ENCODE peak calls at places on chromosome 21, in four cellular contexts. H is vagina; F is CD8-positive, alpha-beta T cell; R is fibroblast of lung. G is an unnamed sample. For H3K27me3, the result is how much of the 10 kb centered on the place peaks cover.

GRCh38 chr21:31656199-31657095 is 3.0 kb upstream of the SOD1 start:
- DNase-seq in H (no peak), F (no peak), R (peak), G (no peak)

GRCh38 chr21:38927776-38928175 is 122.0 kb downstream of the ETS2 start:
- DNase-seq in H (no peak), F (no peak), R (no peak), G (no peak)

GRCh38 chr21:24693779-24694178 is 913.5 kb downstream of the MRPL39 start:
- DNase-seq in H (no peak), F (no peak), R (no peak), G (no peak)

GRCh38 chr21:16084776-16085364 is 355.1 kb downstream of the USP25 start:
- DNase-seq in H (no peak), F (no peak), R (peak), G (peak)

GRCh38 chr21:16588433-16588860 is 858.7 kb downstream of the USP25 start:
- DNase-seq in H (no peak), F (no peak), R (peak), G (peak)

GRCh38 chr21:44512496-44513388 is 27.3 kb downstream of the KRTAP10-1 start:
- DNase-seq in H (no peak), F (no peak), R (no peak), G (no peak)

GRCh38 chr21:17780539-17780938 is 38.6 kb downstream of the C21orf91 start:
- DNase-seq in H (no peak), F (peak), R (peak), G (no peak)

GRCh38 chr21:25956993-25957714 is 213.4 kb downstream of the APP start:
- DNase-seq in H (no peak), F (no peak), R (peak), G (no peak)

GRCh38 chr21:44873356-44874239 is at the start of gene PTTG1IP:
- DNase-seq in H (no peak), F (peak), R (peak), G (peak)

GRCh38 chr21:38853421-38853919 is 47.7 kb downstream of the ETS2 start:
- DNase-seq in H (no peak), F (no peak), R (peak), G (no peak)

GRCh38 chr21:16422702-16423101 is 692.9 kb downstream of the USP25 start:
- DNase-seq in H (no peak), F (no peak), R (peak), G (no peak)

GRCh38 chr21:30305136-30305535 is 15.0 kb downstream of the KRTAP26-1 start:
- DNase-seq in H (no peak), F (no peak), R (no peak), G (no peak)
- H3K27me3 ChIP-seq in H (under half), F (under half), R (under half), G (under half)

DNA sequence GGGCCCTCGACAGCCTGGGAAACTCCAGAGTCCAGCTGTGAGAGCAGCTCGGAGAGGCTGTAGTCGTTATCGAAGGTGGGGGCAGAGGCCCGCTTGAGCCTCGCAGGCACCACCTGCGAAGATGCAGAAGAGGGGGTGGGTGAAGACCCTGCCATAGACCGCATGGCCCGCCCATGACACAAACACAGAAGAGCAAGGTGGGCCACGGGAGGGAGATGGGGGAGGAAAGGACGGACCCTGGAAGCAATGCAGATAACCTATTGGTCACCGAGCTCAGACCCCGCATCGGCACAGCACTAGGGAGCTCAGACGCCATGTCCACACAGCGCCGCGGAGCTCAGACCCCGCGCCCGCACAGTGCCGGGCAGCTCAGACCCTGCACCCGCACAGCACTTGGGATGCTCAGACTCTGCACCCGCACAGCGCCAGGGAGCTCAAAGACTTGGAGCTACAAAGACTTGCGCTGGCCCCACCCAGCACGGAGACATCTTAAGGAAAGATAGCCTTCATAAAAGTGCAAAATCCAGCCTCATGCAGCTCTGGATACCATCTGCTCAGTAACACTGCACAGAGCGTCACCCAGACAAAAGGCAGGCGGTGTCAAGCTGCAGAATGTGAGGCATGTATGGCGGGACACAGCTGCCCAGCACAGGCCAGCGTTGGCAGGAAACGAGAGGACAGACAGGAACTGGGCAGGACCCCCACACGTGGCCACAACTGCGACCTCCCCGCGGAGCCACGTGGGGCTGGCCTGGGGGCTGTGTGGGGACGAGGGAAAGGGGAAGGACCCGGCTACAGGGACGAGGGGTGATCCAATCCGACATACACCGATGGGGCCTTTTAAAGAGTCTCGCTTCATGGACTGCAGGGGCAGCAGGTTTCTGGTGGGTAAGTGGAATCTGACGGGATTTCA is 22.6 kb downstream of the RIPK4 start:
- DNase-seq in H (no peak), F (no peak), R (no peak), G (no peak)
- H3K27me3 ChIP-seq in H (under half), F (under half), R (under half), G (half or more)

GRCh38 chr21:36717901-36718465 is 19.1 kb downstream of the SIM2 start:
- DNase-seq in H (no peak), F (no peak), R (no peak), G (no peak)
- H3K27me3 ChIP-seq in H (under half), F (under half), R (under half), G (half or more)

GRCh38 chr21:41716756-41717155 is 50.1 kb downstream of the RIPK4 start:
- DNase-seq in H (no peak), F (no peak), R (no peak), G (no peak)
- H3K27me3 ChIP-seq in H (under half), F (under half), R (under half), G (half or more)

GRCh38 chr21:35280221-35280620 is 231.1 kb upstream of the RUNX1 start:
- DNase-seq in H (no peak), F (no peak), R (no peak), G (no peak)

GRCh38 chr21:35282944-35283343 is 233.8 kb upstream of the RUNX1 start:
- DNase-seq in H (no peak), F (no peak), R (no peak), G (no peak)

GRCh38 chr21:35284199-35284598 is 235.1 kb upstream of the RUNX1 start:
- DNase-seq in H (no peak), F (no peak), R (no peak), G (peak)

GRCh38 chr21:35281946-35282345 is 232.8 kb upstream of the RUNX1 start:
- DNase-seq in H (no peak), F (no peak), R (no peak), G (no peak)
- H3K27me3 ChIP-seq in H (under half), F (under half), R (under half), G (under half)

GRCh38 chr21:42668620-42669019 is 15.2 kb downstream of the PDE9A start:
- DNase-seq in H (no peak), F (no peak), R (no peak), G (no peak)
- H3K27me3 ChIP-seq in H (under half), F (under half), R (under half), G (under half)

GRCh38 chr21:46038871-46039397 is 57.4 kb downstream of the COL6A1 start:
- DNase-seq in H (peak), F (no peak), R (peak), G (peak)
- H3K27me3 ChIP-seq in H (under half), F (under half), R (under half), G (under half)

DNA sequence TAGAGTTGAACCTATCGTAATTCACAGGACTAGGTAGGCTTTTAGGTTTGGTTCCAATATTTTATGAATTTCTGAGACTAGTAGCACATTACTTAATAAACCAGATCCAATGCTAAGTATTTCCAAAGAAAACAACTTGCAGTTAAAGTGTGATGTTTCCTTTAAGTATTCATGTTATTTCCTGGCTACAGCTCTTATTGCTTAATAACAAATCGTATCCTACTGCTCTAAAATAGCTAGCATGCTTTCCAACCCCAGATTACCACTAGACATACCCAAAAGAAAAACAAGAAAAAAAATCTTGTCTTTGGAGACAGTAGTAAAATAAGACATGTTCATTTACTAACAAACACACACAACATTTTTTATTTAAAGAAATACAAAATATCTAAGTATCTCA is 898 bp downstream of the KRTAP27-1 start:
- DNase-seq in H (no peak), F (no peak), R (peak), G (no peak)
- H3K27me3 ChIP-seq in H (under half), F (under half), R (under half), G (under half)

GRCh38 chr21:41315726-41316125 is 875 bp upstream of the FAM3B start:
- DNase-seq in H (no peak), F (no peak), R (no peak), G (no peak)

GRCh38 chr21:41316641-41317392 is at the start of gene FAM3B:
- DNase-seq in H (no peak), F (no peak), R (no peak), G (no peak)

GRCh38 chr21:41318218-41318617 is 1.6 kb downstream of the FAM3B start:
- DNase-seq in H (no peak), F (no peak), R (no peak), G (no peak)

GRCh38 chr21:41316200-41316599 is 401 bp upstream of the FAM3B start:
- DNase-seq in H (no peak), F (no peak), R (no peak), G (no peak)

DNA sequence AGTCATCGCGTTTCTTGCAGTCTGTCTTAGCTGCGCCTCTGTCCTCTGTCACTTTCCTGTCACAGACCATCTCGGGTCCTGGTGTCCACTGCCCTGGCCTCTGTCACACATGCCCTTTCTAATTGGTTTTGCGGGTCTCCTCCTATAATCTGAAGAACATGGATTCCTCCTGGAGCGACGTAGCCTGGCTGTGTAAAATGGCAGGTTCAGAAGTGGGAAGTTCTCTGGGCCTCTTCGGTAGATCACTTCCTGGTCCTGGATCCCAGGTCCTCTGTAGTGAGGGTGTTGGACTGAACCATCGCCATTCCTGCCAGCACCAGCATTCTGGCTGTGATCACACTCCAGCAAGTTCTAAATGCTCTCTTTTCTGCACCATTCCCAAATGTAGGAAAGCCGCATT is 857 bp downstream of the FAM3B start:
- DNase-seq in H (no peak), F (no peak), R (no peak), G (no peak)
- H3K27me3 ChIP-seq in H (under half), F (under half), R (under half), G (half or more)

GRCh38 chr21:33015091-33015490 is 10.6 kb upstream of the OLIG2 start:
- DNase-seq in H (no peak), F (no peak), R (no peak), G (no peak)
- H3K27me3 ChIP-seq in H (under half), F (under half), R (under half), G (half or more)